ENCODE peak calls at places on chromosomes 13 and 19, in seven cellular contexts. Q is upper lobe of left lung, N is breast epithelium, O is Panc1, A is esophagus muscularis mucosa, M is stomach, Y is SK-N-MC. S is an unnamed sample.

GRCh38 chr19:6680141-6680540 is 10.2 kb upstream of the TNFSF14 start:
- DNase-seq in Y (no peak), N (no peak), M (no peak), Q (no peak), O (no peak), A (no peak), S (no peak)

GRCh38 chr19:18697680-18698079 is 14.2 kb downstream of the CRTC1 start:
- DNase-seq in Y (no peak), N (no peak), O (no peak), Q (no peak), M (peak; percentile 82), A (no peak), S (no peak)

GRCh38 chr19:47518139-47518538 is 3.3 kb upstream of the NAPA start:
- DNase-seq in Q (no peak), Y (no peak), M (no peak), N (no peak), O (no peak), A (no peak), S (no peak)

GRCh38 chr13:98222081-98222554 is 45.0 kb upstream of the RNF113B start:
- DNase-seq in Y (no peak), A (no peak), Q (no peak), O (no peak), N (no peak), M (peak; percentile 82), S (no peak)

GRCh38 chr19:17138937-17139598 is 63.5 kb downstream of the MYO9B start:
- DNase-seq in Q (no peak), M (peak; percentile 82), N (no peak), O (no peak), A (no peak), Y (no peak), S (no peak)

GRCh38 chr19:21022996-21023395 is 2.5 kb downstream of the ZNF430 start:
- DNase-seq in Y (no peak), N (no peak), O (no peak), A (no peak), Q (no peak), M (no peak), S (no peak)

GRCh38 chr19:658916-659839 is 3.8 kb downstream of the RNF126 start:
- DNase-seq in Y (no peak), Q (peak; percentile 85), O (no peak), A (no peak), N (no peak), M (peak; percentile 39), S (no peak)

GRCh38 chr13:97116754-97117153 is 105.4 kb upstream of the MBNL2 start:
- DNase-seq in O (no peak), Q (no peak), Y (no peak), N (no peak), M (no peak), A (no peak), S (no peak)

GRCh38 chr19:6720369-6721112 is at the start of gene C3:
- DNase-seq in O (no peak), Y (no peak), Q (no peak), N (no peak), A (peak; percentile 93), M (peak; percentile 32), S (no peak)

GRCh38 chr13:106083620-106084350 is 451.7 kb downstream of the EFNB2 start:
- DNase-seq in Y (no peak), M (peak; percentile 41), N (no peak), Q (no peak), A (no peak), O (no peak), S (no peak)

GRCh38 chr19:58361900-58362271 is 665 bp downstream of the ZNF497 start:
- DNase-seq in O (peak; percentile 35), N (peak; percentile 61), Q (peak; percentile 89), M (peak; percentile 38), Y (no peak), A (no peak), S (no peak)

GRCh38 chr13:91724591-91724990 is 326.2 kb downstream of the GPC5 start:
- DNase-seq in M (no peak), Y (no peak), Q (no peak), A (no peak), N (no peak), O (no peak), S (no peak)

GRCh38 chr19:46159893-46160775 is 12.1 kb downstream of the IGFL2 start:
- DNase-seq in Q (peak; percentile 32), Y (no peak), N (no peak), M (no peak), O (no peak), A (peak; percentile 60), S (no peak)

GRCh38 chr13:81425286-81425685 is 1084.4 kb upstream of the SPRY2 start:
- DNase-seq in O (no peak), M (no peak), N (no peak), A (no peak), Q (no peak), Y (no peak), S (no peak)

GRCh38 chr19:8305798-8306197 is 2.4 kb downstream of the CD320 start:
- DNase-seq in M (no peak), Q (no peak), O (no peak), N (peak; percentile 14), Y (no peak), A (no peak), S (no peak)

GRCh38 chr13:91609353-91609752 is 210.9 kb downstream of the GPC5 start:
- DNase-seq in O (no peak), M (no peak), N (no peak), Y (no peak), A (no peak), Q (no peak), S (no peak)

GRCh38 chr19:41597600-41598041 is 21.7 kb downstream of the CEACAM21 start:
- DNase-seq in N (peak; percentile 63), Q (no peak), Y (peak; percentile 66), O (peak; percentile 38), M (peak; percentile 72), A (no peak), S (peak; percentile 74)

GRCh38 chr13:60043262-60043661 is 120.5 kb downstream of the DIAPH3 start:
- DNase-seq in A (no peak), M (no peak), Q (no peak), N (no peak), O (no peak), Y (no peak), S (no peak)

GRCh38 chr19:38917516-38917915 is 5.5 kb upstream of the CCER2 start:
- DNase-seq in A (no peak), Y (no peak), Q (no peak), M (no peak), O (no peak), N (no peak), S (no peak)

GRCh38 chr13:40024962-40025714 is 369.7 kb downstream of the COG6 start:
- DNase-seq in M (no peak), A (no peak), N (no peak), O (no peak), Q (no peak), Y (no peak), S (no peak)

GRCh38 chr19:5578094-5578846 is 10.5 kb upstream of the TINCR start:
- DNase-seq in O (peak; percentile 38), Q (peak; percentile 89), M (peak; percentile 74), N (peak; percentile 75), Y (no peak), A (no peak), S (no peak)

GRCh38 chr13:46982856-46983582 is 86.2 kb upstream of the HTR2A start:
- DNase-seq in A (no peak), O (no peak), Q (no peak), Y (no peak), N (no peak), M (no peak), S (no peak)

GRCh38 chr19:48629599-48630288 is 7.4 kb downstream of the DBP start:
- DNase-seq in A (no peak), Q (peak; percentile 87), M (peak; percentile 89), Y (no peak), N (no peak), O (no peak), S (no peak)

GRCh38 chr13:105543742-105544141 is 991.7 kb downstream of the EFNB2 start:
- DNase-seq in Y (no peak), A (no peak), O (no peak), Q (no peak), M (no peak), N (no peak), S (no peak)

DNA sequence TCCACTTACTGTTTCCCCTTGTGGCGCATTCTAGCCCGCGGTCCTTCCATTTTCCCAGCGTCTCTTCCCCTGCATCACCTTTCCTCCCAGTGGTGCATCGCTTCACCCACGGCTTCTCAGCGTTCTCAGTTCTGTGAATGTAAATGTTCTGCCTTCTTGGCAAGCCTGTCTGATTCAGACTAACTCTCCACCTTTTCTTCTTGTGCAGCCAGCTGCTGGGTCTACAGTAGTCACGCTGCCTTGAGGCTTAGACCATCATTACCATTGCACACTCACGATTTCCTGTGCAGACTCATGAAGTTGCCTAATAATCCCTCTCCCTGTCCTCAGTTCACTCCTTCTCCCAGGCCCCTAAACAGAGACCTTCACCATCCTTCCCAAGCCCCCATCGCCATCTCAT is 75.0 kb downstream of the DHRS12 start:
- DNase-seq in A (no peak), Q (no peak), M (no peak), N (no peak), Y (peak; percentile 64), O (no peak), S (no peak)
- TF ChIP-seq POLR2AphosphoS5 in A (no peak), Q (no peak), M (no peak), N (no peak), Y (no peak), O (no peak), S (no peak)

DNA sequence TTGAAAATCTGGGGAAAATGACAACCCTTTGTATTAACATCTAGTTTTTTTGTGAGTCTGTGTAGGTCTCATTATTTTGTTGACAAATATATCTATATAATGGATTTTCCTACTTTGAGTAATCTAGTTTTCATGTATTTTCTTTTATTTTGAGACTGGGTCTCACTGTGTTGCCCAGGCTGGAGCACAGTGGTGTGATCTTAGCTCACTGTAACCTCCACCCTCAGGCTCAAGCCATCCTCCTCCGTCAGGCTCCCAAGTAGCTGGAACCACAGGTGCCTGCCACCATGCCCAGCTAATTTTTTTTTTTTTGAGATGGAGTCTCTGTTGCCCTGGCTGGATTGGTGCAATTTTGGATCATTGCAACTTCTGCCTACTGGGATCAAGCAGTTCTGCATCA is 9.2 kb downstream of the ZNF525 start:
- DNase-seq in M (no peak), N (no peak), O (no peak), Q (no peak), Y (no peak), A (no peak), S (no peak)
- H3K9me3 ChIP-seq in M (peaks cover 44% of the 10 kb centered on the region), N (no peaks in the 10 kb centered on the region), O (peaks cover 8% of the 10 kb centered on the region), Q (peaks cover 12% of the 10 kb centered on the region), Y (peaks cover 2% of the 10 kb centered on the region), A (no peaks in the 10 kb centered on the region), S (no peaks in the 10 kb centered on the region)

GRCh38 chr13:42275098-42275471 is 3.1 kb downstream of the AKAP11 start:
- DNase-seq in A (no peak), Q (no peak), N (no peak), M (no peak), Y (no peak), O (no peak), S (no peak)
- TF ChIP-seq POLR2AphosphoS5 in A (no peak), Q (no peak), N (no peak), M (no peak), Y (no peak), O (no peak), S (no peak)

DNA sequence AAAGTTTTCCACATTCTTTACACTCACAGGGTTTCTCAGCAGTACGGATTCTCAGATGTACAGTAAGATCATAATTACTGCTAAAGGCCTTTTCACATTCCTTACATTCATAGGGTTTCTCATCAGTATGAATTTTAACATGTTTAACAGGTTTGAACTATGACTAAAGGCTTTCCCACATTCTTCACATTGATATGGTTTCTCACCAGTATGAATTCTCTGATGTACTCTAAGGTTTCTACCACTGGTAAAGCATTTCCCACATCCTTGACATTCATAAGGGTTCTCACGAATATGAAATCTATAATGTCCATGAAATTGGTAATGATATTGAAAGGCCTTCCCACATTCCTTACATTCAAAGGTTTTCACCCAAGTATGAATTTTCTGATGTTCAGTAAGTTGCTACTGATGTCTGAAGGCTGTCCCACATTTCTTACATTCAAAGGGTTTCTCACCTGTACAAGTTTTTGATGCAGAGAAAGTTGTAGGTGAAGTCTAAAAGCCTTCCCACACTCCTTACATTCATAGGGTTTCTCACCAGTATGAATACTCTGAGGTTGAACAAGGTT is 22.0 kb downstream of the ZNF780B start:
- DNase-seq in Y (no peak), O (no peak), M (no peak), Q (no peak), A (no peak), N (no peak), S (no peak)
- H3K9me3 ChIP-seq in Y (peaks cover 40% of the 10 kb centered on the region), O (peaks cover 87% of the 10 kb centered on the region), M (peaks cover 90% of the 10 kb centered on the region), Q (peaks cover 86% of the 10 kb centered on the region), A (peaks cover 89% of the 10 kb centered on the region), N (peaks cover 70% of the 10 kb centered on the region), S (peaks cover 68% of the 10 kb centered on the region)